ENCODE peak calls at places on chromosomes 16 and 17, in six cellular contexts. Q is NCI-H2081; S is cardiac muscle cell; T is heart left ventricle; F is activated CD8-positive, alpha-beta memory T cell treated with anti-CD3 and anti-CD28 coated beads for 4 hours; L is caudate nucleus. U is an unnamed sample.

GRCh38 chr17:73393962-73394361 is 82.2 kb upstream of the CDC42EP4 start:
- DNase-seq in T (no peak), L (no peak), S (peak), F (no peak), Q (peak), U (no peak)

GRCh38 chr17:66695098-66695497 is 139.8 kb upstream of the CACNG5 start:
- DNase-seq in T (no peak), S (no peak), Q (no peak), F (no peak), L (no peak), U (no peak)

GRCh38 chr16:57634171-57634570 is 5.7 kb downstream of the ADGRG1 start:
- DNase-seq in Q (no peak), L (no peak), F (no peak), S (no peak), T (no peak), U (no peak)

GRCh38 chr17:72362466-72363335 is 241.9 kb downstream of the SOX9 start:
- DNase-seq in S (peak), F (no peak), T (no peak), Q (no peak), L (no peak), U (no peak)

GRCh38 chr17:55063857-55064485 is 95.4 kb downstream of the STXBP4 start:
- DNase-seq in L (no peak), Q (no peak), S (no peak), F (no peak), T (no peak), U (no peak)

GRCh38 chr17:2085648-2085949 is 30.7 kb downstream of the HIC1 start:
- DNase-seq in F (no peak), Q (no peak), S (peak), L (no peak), T (peak), U (no peak)

GRCh38 chr17:57506253-57506911 is 238.7 kb downstream of the CCDC182 start:
- DNase-seq in T (no peak), Q (no peak), L (no peak), S (no peak), F (no peak), U (no peak)

GRCh38 chr17:32927201-32927723 is 691 bp upstream of the TMEM98 start:
- DNase-seq in T (no peak), Q (no peak), S (no peak), F (no peak), L (no peak), U (no peak)

GRCh38 chr16:73771676-73772075 is 524.9 kb upstream of the PSMD7 start:
- DNase-seq in S (peak), L (no peak), Q (no peak), T (no peak), F (no peak), U (no peak)

GRCh38 chr16:28597692-28598261 is 927 bp upstream of the SULT1A2 start:
- DNase-seq in T (no peak), S (no peak), Q (no peak), L (no peak), F (no peak), U (no peak)

GRCh38 chr17:60077672-60078519 is 825 bp downstream of the HEATR6 start:
- DNase-seq in L (no peak), T (no peak), S (peak), Q (no peak), F (peak), U (no peak)

GRCh38 chr16:29744541-29745101 is 1.2 kb downstream of the C16orf54 start:
- DNase-seq in S (no peak), F (no peak), Q (no peak), L (no peak), T (no peak), U (no peak)

GRCh38 chr17:51860934-51861561 is 297.5 kb downstream of the CA10 start:
- DNase-seq in S (peak), F (no peak), L (no peak), Q (peak), T (no peak), U (peak)

GRCh38 chr17:17959520-17960361 is 12.5 kb downstream of the TOM1L2 start:
- DNase-seq in L (no peak), T (no peak), S (peak), F (no peak), Q (no peak), U (no peak)

GRCh38 chr16:14069818-14070217 is 1.3 kb upstream of the MRTFB start:
- DNase-seq in L (no peak), T (no peak), Q (no peak), F (no peak), S (no peak), U (no peak)

GRCh38 chr17:66466933-66467367 is 164.5 kb downstream of the PRKCA start:
- DNase-seq in F (no peak), S (peak), T (no peak), Q (no peak), L (no peak), U (no peak)

GRCh38 chr17:17382901-17383300 is 79.7 kb downstream of the NT5M start:
- DNase-seq in L (no peak), S (no peak), F (no peak), T (no peak), Q (no peak), U (no peak)

GRCh38 chr17:55580596-55581133 is 69.4 kb upstream of the SMIM36 start:
- DNase-seq in S (no peak), Q (no peak), F (no peak), L (no peak), T (no peak), U (no peak)

GRCh38 chr17:44071772-44072171 is 1.2 kb downstream of the G6PC3 start:
- DNase-seq in F (no peak), Q (no peak), T (no peak), L (no peak), S (no peak), U (no peak)

GRCh38 chr17:48799069-48799710 is 17.8 kb downstream of the TTLL6 start:
- DNase-seq in Q (no peak), T (no peak), S (no peak), L (no peak), F (no peak), U (no peak)

GRCh38 chr16:22685162-22685830 is 128.7 kb upstream of the HS3ST2 start:
- DNase-seq in Q (no peak), F (no peak), T (peak), L (no peak), S (no peak), U (no peak)

GRCh38 chr16:10728488-10728887 is 15.2 kb upstream of the NUBP1 start:
- DNase-seq in T (no peak), F (no peak), S (no peak), L (no peak), Q (no peak), U (no peak)

GRCh38 chr16:68378436-68379415 is 67.9 kb downstream of the PRMT7 start:
- DNase-seq in T (no peak), F (no peak), L (no peak), Q (no peak), S (no peak), U (no peak)

GRCh38 chr16:66026211-66026610 is 340.3 kb upstream of the CDH5 start:
- DNase-seq in Q (no peak), L (no peak), S (peak), F (no peak), T (no peak), U (no peak)

GRCh38 chr17:42281571-42282096 is 5.4 kb upstream of the STAT5B start:
- DNase-seq in L (no peak), F (no peak), Q (peak), T (no peak), S (no peak), U (no peak)

GRCh38 chr17:1173456-1174370 is 6.1 kb downstream of the ABR start:
- DNase-seq in T (peak), F (no peak), Q (no peak), S (no peak), L (no peak), U (no peak)

GRCh38 chr17:48546924-48547838 is 2.3 kb upstream of the HOXB2 start:
- DNase-seq in Q (peak), L (no peak), T (no peak), F (no peak), S (peak), U (no peak)

GRCh38 chr16:74321356-74321755 is 24.7 kb downstream of the PSMD7 start:
- DNase-seq in T (no peak), S (no peak), F (no peak), Q (no peak), L (no peak), U (no peak)

GRCh38 chr17:42365136-42365535 is 23.1 kb downstream of the STAT3 start:
- DNase-seq in L (no peak), S (peak), Q (no peak), T (no peak), F (no peak), U (no peak)

GRCh38 chr17:73099504-73099903 is 7.0 kb upstream of the SLC39A11 start:
- DNase-seq in F (no peak), T (no peak), Q (peak), L (no peak), S (no peak), U (no peak)

GRCh38 chr17:8398980-8399379 is 1.4 kb upstream of the RNF222 start:
- DNase-seq in L (no peak), S (no peak), Q (no peak), F (no peak), T (no peak), U (no peak)

GRCh38 chr17:56173026-56173425 is 19.8 kb downstream of the ANKFN1 start:
- DNase-seq in T (no peak), L (no peak), F (no peak), S (no peak), Q (no peak), U (no peak)

U was measured in endothelial cell.